ENCODE peak calls at places on chromosomes 2 and 18, in five cellular contexts. P is suprapubic skin, T is A549, S is HepG2, Z is sigmoid colon. F is an unnamed sample.

GRCh38 chr2:222738759-222739292 is 67.4 kb downstream of the MOGAT1 start:
- DNase-seq in P (no peak), T (peak; percentile 53), S (no peak), Z (no peak), F (no peak)

GRCh38 chr2:213185147-213185822 is 33.9 kb upstream of the IKZF2 start:
- DNase-seq in P (no peak), T (no peak), S (no peak), Z (no peak), F (no peak)

GRCh38 chr2:46335966-46336436 is 38.8 kb downstream of the EPAS1 start:
- DNase-seq in P (no peak), T (peak; percentile 82), S (no peak), Z (peak; percentile 77), F (no peak)

GRCh38 chr2:64626963-64627760 is 26.6 kb downstream of the SERTAD2 start:
- DNase-seq in P (no peak), T (no peak), S (no peak), Z (peak; percentile 68), F (no peak)

GRCh38 chr2:191910518-191910917 is 63.6 kb upstream of the CAVIN2 start:
- DNase-seq in P (no peak), T (no peak), S (no peak), Z (no peak), F (no peak)

GRCh38 chr2:113857454-113857853 is 32.4 kb upstream of the ACTR3 start:
- DNase-seq in P (no peak), T (no peak), S (no peak), Z (no peak), F (no peak)

GRCh38 chr2:19659375-19659774 is 242.4 kb downstream of the TTC32 start:
- DNase-seq in P (no peak), T (no peak), S (no peak), Z (no peak), F (no peak)

GRCh38 chr2:234096164-234096563 is 45.7 kb downstream of the SPP2 start:
- DNase-seq in P (no peak), T (no peak), S (no peak), Z (no peak), F (no peak)

GRCh38 chr18:5556317-5556974 is 12.6 kb upstream of the EPB41L3 start:
- DNase-seq in P (no peak), T (no peak), S (peak; percentile 23), Z (no peak), F (no peak)

GRCh38 chr18:58046794-58047555 is 2.9 kb downstream of the NEDD4L start:
- DNase-seq in P (no peak), T (no peak), S (peak; percentile 55), Z (no peak), F (no peak)

GRCh38 chr18:14970027-14970426 is 222.1 kb downstream of the ANKRD30B start:
- DNase-seq in P (no peak), T (no peak), S (no peak), Z (no peak), F (no peak)

GRCh38 chr2:195318440-195319111 is 338.4 kb upstream of the SLC39A10 start:
- DNase-seq in P (no peak), T (peak; percentile 56), S (peak; percentile 41), Z (no peak), F (no peak)

GRCh38 chr18:49691177-49691608 is 122.1 kb downstream of the ACAA2 start:
- DNase-seq in P (no peak), T (peak; percentile 12), S (no peak), Z (no peak), F (no peak)

GRCh38 chr18:12086249-12086648 is 7.4 kb upstream of the ANKRD62 start:
- DNase-seq in P (no peak), T (no peak), S (no peak), Z (no peak), F (no peak)

GRCh38 chr2:120699292-120699691 is 36.4 kb upstream of the GLI2 start:
- DNase-seq in P (no peak), T (no peak), S (no peak), Z (no peak), F (no peak)

GRCh38 chr2:119837350-119837749 is 77.6 kb downstream of the PTPN4 start:
- DNase-seq in P (no peak), T (no peak), S (peak; percentile 65), Z (no peak), F (no peak)

GRCh38 chr18:45518770-45519169 is 96.5 kb upstream of the SLC14A2 start:
- DNase-seq in P (no peak), T (no peak), S (no peak), Z (no peak), F (no peak)

GRCh38 chr2:201831469-201831868 is 25.1 kb downstream of the CDK15 start:
- DNase-seq in P (no peak), T (no peak), S (no peak), Z (no peak), F (no peak)

GRCh38 chr2:88265352-88265960 is 95.3 kb downstream of the THNSL2 start:
- DNase-seq in P (no peak), T (peak; percentile 18), S (peak; percentile 86), Z (no peak), F (no peak)

GRCh38 chr2:43041661-43042360 is 184.6 kb downstream of the ZFP36L2 start:
- DNase-seq in P (no peak), T (peak; percentile 80), S (peak; percentile 46), Z (no peak), F (peak; percentile 81)

GRCh38 chr2:43872151-43872550 is 33.4 kb downstream of the ABCG8 start:
- DNase-seq in P (no peak), T (no peak), S (no peak), Z (no peak), F (no peak)

GRCh38 chr2:156190532-156190931 is 142.0 kb downstream of the NR4A2 start:
- DNase-seq in P (no peak), T (no peak), S (no peak), Z (no peak), F (no peak)

GRCh38 chr2:161307676-161308075 is 549 bp upstream of the PSMD14 start:
- DNase-seq in P (no peak), T (peak; percentile 3), S (no peak), Z (no peak), F (no peak)

GRCh38 chr2:74345272-74345943 is 2.2 kb upstream of the SLC4A5 start:
- DNase-seq in P (no peak), T (no peak), S (no peak), Z (no peak), F (no peak)

GRCh38 chr2:65407240-65407639 is 25.2 kb downstream of the SPRED2 start:
- DNase-seq in P (no peak), T (no peak), S (no peak), Z (no peak), F (no peak)

GRCh38 chr2:9280204-9280603 is 73.6 kb downstream of the ASAP2 start:
- DNase-seq in P (peak; percentile 38), T (no peak), S (no peak), Z (no peak), F (no peak)

DNA sequence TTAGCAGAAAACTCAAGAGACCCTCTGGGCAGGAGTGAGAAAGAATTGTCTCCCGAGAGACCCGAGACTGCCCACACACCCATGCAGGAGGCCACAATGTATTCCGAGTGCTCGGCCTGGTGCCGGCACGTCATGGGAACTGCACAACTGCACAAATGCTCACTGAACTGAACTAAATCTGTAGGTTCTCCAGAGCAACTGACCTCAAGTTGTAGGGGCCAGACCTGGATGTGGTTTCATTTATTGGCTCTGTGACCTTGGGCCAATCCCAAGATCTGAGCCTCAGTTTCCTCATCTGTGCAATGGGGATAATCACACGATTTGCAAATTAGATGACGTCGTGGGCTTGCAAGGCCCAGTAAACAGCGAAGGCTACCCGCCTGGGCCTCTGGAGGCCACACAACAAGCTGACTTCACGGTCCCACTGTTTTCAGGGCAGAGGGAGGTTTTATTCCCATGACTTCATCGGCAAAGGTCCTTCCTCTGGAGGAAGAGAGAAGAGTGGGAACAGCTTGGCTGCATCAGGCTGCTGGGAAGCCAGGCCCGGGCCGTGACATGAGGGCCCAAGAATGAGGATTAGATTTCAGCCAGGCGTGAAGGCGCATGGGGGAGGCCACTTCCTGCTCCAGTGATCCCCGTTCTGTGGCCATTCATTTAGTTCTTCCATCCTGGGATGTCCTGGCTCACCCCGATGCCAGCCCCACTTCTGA is 3.6 kb upstream of the ERFE start:
- DNase-seq in P (no peak), T (no peak), S (no peak), Z (no peak), F (no peak)
- TF ChIP-seq EP300 in P (no peak), T (no peak), S (no peak), Z (no peak), F (no peak)

GRCh38 chr18:23967321-23968089 is 47.0 kb upstream of the TTC39C start:
- DNase-seq in P (no peak), T (no peak), S (no peak), Z (no peak), F (no peak)
- H3K4me3 ChIP-seq in P (no peak overlapping the region), T (no peak overlapping the region), S (no peak overlapping the region), Z (no peak overlapping the region), F (no peak overlapping the region)

DNA sequence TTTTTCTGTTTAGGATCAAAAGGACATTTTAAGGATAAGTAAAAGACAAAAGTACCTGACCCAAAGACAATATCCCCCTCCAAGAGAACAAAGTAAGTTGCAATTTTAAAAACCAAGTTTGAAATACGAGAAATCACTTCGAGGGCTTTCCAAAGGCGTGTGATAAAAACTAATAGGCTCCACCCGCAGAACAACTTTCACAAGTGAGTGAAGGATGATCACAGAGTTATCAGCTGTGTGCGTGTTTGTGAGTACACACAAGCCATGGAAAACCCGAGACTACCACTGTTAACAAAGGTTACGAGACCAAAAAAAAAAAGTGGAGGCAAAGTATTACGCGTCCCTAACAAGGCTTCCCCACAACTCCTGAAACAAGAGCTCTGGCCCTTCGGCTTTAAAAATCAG is 776 bp downstream of the SMAD2 start:
- DNase-seq in P (no peak), T (no peak), S (peak; percentile 37), Z (no peak), F (no peak)
- H3K4me1 ChIP-seq in P (peaks cover 49% of the 10 kb centered on the region), T (peaks cover 49% of the 10 kb centered on the region), S (peaks cover 54% of the 10 kb centered on the region), Z (peaks cover 39% of the 10 kb centered on the region), F (no peaks in the 10 kb centered on the region)

GRCh38 chr18:62522510-62523254 is at the start of gene ZCCHC2:
- DNase-seq in P (peak; percentile 98), T (peak; percentile 96), S (peak; percentile 92), Z (peak; percentile 99), F (peak; percentile 98)

GRCh38 chr18:62521082-62521481 is 1.7 kb upstream of the ZCCHC2 start:
- DNase-seq in P (no peak), T (no peak), S (no peak), Z (no peak), F (no peak)

GRCh38 chr18:62523255-62523588 is 397 bp downstream of the ZCCHC2 start:
- DNase-seq in P (no peak), T (no peak), S (no peak), Z (no peak), F (no peak)

GRCh38 chr18:62522178-62522509 is 681 bp upstream of the ZCCHC2 start:
- DNase-seq in P (no peak), T (no peak), S (no peak), Z (no peak), F (no peak)

GRCh38 chr18:62521588-62521987 is 1.2 kb upstream of the ZCCHC2 start:
- DNase-seq in P (no peak), T (no peak), S (peak; percentile 56), Z (no peak), F (no peak)
- TF ChIP-seq EP300 in P (no peak), T (no peak), S (no peak), Z (no peak), F (no peak)

F was measured in ovary.